ENCODE peak calls at places on chromosomes 5 and 9, in nine cellular contexts. One of them, this sample, is unnamed.

GRCh38 chr5:122516432-122516743 is 204.4 kb downstream of the SNCAIP start:
- DNase-seq in stomach: no peak
- DNase-seq in right lobe of liver: no peak
- DNase-seq in uterus: no peak
- DNase-seq in neuronal stem cell: no peak
- DNase-seq in RWPE2: no peak
- DNase-seq in BE2C: no peak
- DNase-seq in brain microvascular endothelial cell: no peak
- DNase-seq in transverse colon: no peak
- DNase-seq in this sample: no peak

GRCh38 chr9:104200456-104200994 is 106.4 kb downstream of the SMC2 start:
- DNase-seq in stomach: no peak
- DNase-seq in right lobe of liver: no peak
- DNase-seq in uterus: no peak
- DNase-seq in neuronal stem cell: no peak
- DNase-seq in RWPE2: peak; percentile 45
- DNase-seq in BE2C: no peak
- DNase-seq in brain microvascular endothelial cell: no peak
- DNase-seq in transverse colon: no peak
- DNase-seq in this sample: no peak

GRCh38 chr5:97242351-97242750 is 59.3 kb upstream of the RIOK2 start:
- DNase-seq in stomach: no peak
- DNase-seq in right lobe of liver: no peak
- DNase-seq in uterus: no peak
- DNase-seq in neuronal stem cell: no peak
- DNase-seq in RWPE2: no peak
- DNase-seq in BE2C: no peak
- DNase-seq in brain microvascular endothelial cell: no peak
- DNase-seq in transverse colon: no peak
- DNase-seq in this sample: no peak

GRCh38 chr9:74577956-74578355 is 80.8 kb downstream of the RORB start:
- DNase-seq in stomach: no peak
- DNase-seq in right lobe of liver: no peak
- DNase-seq in uterus: no peak
- DNase-seq in neuronal stem cell: no peak
- DNase-seq in RWPE2: no peak
- DNase-seq in BE2C: no peak
- DNase-seq in brain microvascular endothelial cell: no peak
- DNase-seq in transverse colon: no peak
- DNase-seq in this sample: no peak

GRCh38 chr9:98967257-98967656 is 23.6 kb downstream of the COL15A1 start:
- DNase-seq in stomach: no peak
- DNase-seq in right lobe of liver: no peak
- DNase-seq in uterus: no peak
- DNase-seq in neuronal stem cell: no peak
- DNase-seq in RWPE2: no peak
- DNase-seq in BE2C: no peak
- DNase-seq in brain microvascular endothelial cell: no peak
- DNase-seq in transverse colon: no peak
- DNase-seq in this sample: no peak

GRCh38 chr5:33994845-33995244 is 10.4 kb upstream of the SLC45A2 start:
- DNase-seq in stomach: no peak
- DNase-seq in right lobe of liver: no peak
- DNase-seq in uterus: no peak
- DNase-seq in neuronal stem cell: no peak
- DNase-seq in RWPE2: no peak
- DNase-seq in BE2C: no peak
- DNase-seq in brain microvascular endothelial cell: no peak
- DNase-seq in transverse colon: no peak
- DNase-seq in this sample: no peak

GRCh38 chr5:1437452-1437851 is 7.8 kb downstream of the SLC6A3 start:
- DNase-seq in stomach: peak; percentile 27
- DNase-seq in right lobe of liver: no peak
- DNase-seq in uterus: no peak
- DNase-seq in neuronal stem cell: no peak
- DNase-seq in RWPE2: peak; percentile 71
- DNase-seq in BE2C: peak; percentile 45
- DNase-seq in brain microvascular endothelial cell: no peak
- DNase-seq in transverse colon: peak; percentile 23
- DNase-seq in this sample: no peak

GRCh38 chr9:35859310-35859994 is 10.7 kb downstream of the OR13J1 start:
- DNase-seq in stomach: peak; percentile 27
- DNase-seq in right lobe of liver: peak; percentile 37
- DNase-seq in uterus: no peak
- DNase-seq in neuronal stem cell: no peak
- DNase-seq in RWPE2: no peak
- DNase-seq in BE2C: no peak
- DNase-seq in brain microvascular endothelial cell: no peak
- DNase-seq in transverse colon: no peak
- DNase-seq in this sample: no peak

GRCh38 chr9:33446507-33447403 is 638 bp downstream of the AQP3 start:
- DNase-seq in stomach: peak; percentile 52
- DNase-seq in right lobe of liver: peak; percentile 91
- DNase-seq in uterus: no peak
- DNase-seq in neuronal stem cell: no peak
- DNase-seq in RWPE2: no peak
- DNase-seq in BE2C: peak; percentile 73
- DNase-seq in brain microvascular endothelial cell: peak; percentile 45
- DNase-seq in transverse colon: peak; percentile 56
- DNase-seq in this sample: no peak

GRCh38 chr9:38016375-38017120 is 52.5 kb downstream of the SHB start:
- DNase-seq in stomach: no peak
- DNase-seq in right lobe of liver: no peak
- DNase-seq in uterus: peak; percentile 67
- DNase-seq in neuronal stem cell: no peak
- DNase-seq in RWPE2: no peak
- DNase-seq in BE2C: no peak
- DNase-seq in brain microvascular endothelial cell: peak; percentile 64
- DNase-seq in transverse colon: no peak
- DNase-seq in this sample: no peak

GRCh38 chr5:67267522-67268232 is 71.1 kb upstream of the CD180 start:
- DNase-seq in stomach: no peak
- DNase-seq in right lobe of liver: no peak
- DNase-seq in uterus: peak; percentile 65
- DNase-seq in neuronal stem cell: no peak
- DNase-seq in RWPE2: no peak
- DNase-seq in BE2C: peak; percentile 9
- DNase-seq in brain microvascular endothelial cell: no peak
- DNase-seq in transverse colon: peak; percentile 12
- DNase-seq in this sample: no peak

GRCh38 chr9:72022846-72023245 is 37.6 kb downstream of the C9orf57 start:
- DNase-seq in stomach: no peak
- DNase-seq in right lobe of liver: no peak
- DNase-seq in uterus: no peak
- DNase-seq in neuronal stem cell: no peak
- DNase-seq in RWPE2: no peak
- DNase-seq in BE2C: no peak
- DNase-seq in brain microvascular endothelial cell: peak; percentile 92
- DNase-seq in transverse colon: peak; percentile 25
- DNase-seq in this sample: no peak

GRCh38 chr5:135541969-135542502 is 6.3 kb upstream of the NEUROG1 start:
- DNase-seq in stomach: no peak
- DNase-seq in right lobe of liver: no peak
- DNase-seq in uterus: no peak
- DNase-seq in neuronal stem cell: no peak
- DNase-seq in RWPE2: peak; percentile 52
- DNase-seq in BE2C: no peak
- DNase-seq in brain microvascular endothelial cell: no peak
- DNase-seq in transverse colon: no peak
- DNase-seq in this sample: no peak
- H3K27me3 ChIP-seq in stomach: peaks cover 4% of the 10 kb centered on the region
- H3K27me3 ChIP-seq in right lobe of liver: peaks cover 17% of the 10 kb centered on the region
- H3K27me3 ChIP-seq in uterus: peaks cover 10% of the 10 kb centered on the region
- H3K27me3 ChIP-seq in neuronal stem cell: peaks cover 95% of the 10 kb centered on the region
- H3K27me3 ChIP-seq in RWPE2: peaks cover 34% of the 10 kb centered on the region
- H3K27me3 ChIP-seq in BE2C: peaks cover 85% of the 10 kb centered on the region
- H3K27me3 ChIP-seq in brain microvascular endothelial cell: peaks cover 90% of the 10 kb centered on the region
- H3K27me3 ChIP-seq in transverse colon: peaks cover 98% of the 10 kb centered on the region
- H3K27me3 ChIP-seq in this sample: peaks cover 96% of the 10 kb centered on the region

DNA sequence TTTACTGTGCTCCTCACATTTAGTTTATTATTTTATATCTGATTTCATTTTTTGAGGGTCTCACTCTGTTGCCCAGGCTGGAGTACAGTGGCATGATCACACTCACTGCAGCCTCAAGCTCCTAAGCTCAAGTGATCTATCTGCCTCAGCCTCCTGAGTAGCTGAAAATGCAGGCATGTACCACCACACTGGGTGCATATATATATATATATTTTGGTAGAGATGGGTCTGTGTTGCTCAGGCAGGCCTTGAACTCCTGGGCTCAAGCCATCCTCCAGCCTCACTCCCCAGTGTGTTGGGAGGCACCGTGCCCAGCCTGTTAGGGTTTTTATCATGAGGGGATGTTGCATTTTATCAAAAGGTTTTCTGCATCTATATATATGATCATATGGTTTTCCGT is 39.8 kb upstream of the ZNF354B start:
- DNase-seq in stomach: no peak
- DNase-seq in right lobe of liver: no peak
- DNase-seq in uterus: no peak
- DNase-seq in neuronal stem cell: no peak
- DNase-seq in RWPE2: no peak
- DNase-seq in BE2C: no peak
- DNase-seq in brain microvascular endothelial cell: no peak
- DNase-seq in transverse colon: no peak
- DNase-seq in this sample: no peak
- H3K27me3 ChIP-seq in stomach: no peaks in the 10 kb centered on the region
- H3K27me3 ChIP-seq in right lobe of liver: no peaks in the 10 kb centered on the region
- H3K27me3 ChIP-seq in uterus: no peaks in the 10 kb centered on the region
- H3K27me3 ChIP-seq in neuronal stem cell: no peaks in the 10 kb centered on the region
- H3K27me3 ChIP-seq in RWPE2: no peaks in the 10 kb centered on the region
- H3K27me3 ChIP-seq in BE2C: no peaks in the 10 kb centered on the region
- H3K27me3 ChIP-seq in brain microvascular endothelial cell: no peaks in the 10 kb centered on the region
- H3K27me3 ChIP-seq in transverse colon: no peaks in the 10 kb centered on the region
- H3K27me3 ChIP-seq in this sample: no peaks in the 10 kb centered on the region

DNA sequence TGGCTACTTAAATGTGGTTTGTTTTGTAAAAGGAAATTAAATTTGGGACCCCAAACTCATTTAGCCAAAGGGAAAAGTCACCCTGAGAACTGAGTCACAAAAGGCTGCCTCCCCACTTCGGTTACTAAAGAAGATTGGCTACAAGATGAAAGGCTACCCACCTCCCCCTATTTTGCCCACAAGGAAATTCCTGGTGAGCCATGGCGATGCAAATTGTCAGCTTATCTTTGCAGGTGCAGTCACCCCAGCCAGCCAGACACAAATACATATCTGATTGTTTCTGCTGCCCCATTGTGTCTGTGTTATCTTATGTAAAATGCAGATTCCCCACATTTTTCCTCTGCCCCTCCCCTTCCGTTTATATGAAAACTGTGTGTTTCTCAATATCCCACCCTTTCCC is 8.9 kb downstream of the PAEP start:
- DNase-seq in stomach: no peak
- DNase-seq in right lobe of liver: no peak
- DNase-seq in uterus: no peak
- DNase-seq in neuronal stem cell: no peak
- DNase-seq in RWPE2: no peak
- DNase-seq in BE2C: no peak
- DNase-seq in brain microvascular endothelial cell: no peak
- DNase-seq in transverse colon: no peak
- DNase-seq in this sample: no peak
- H3K27me3 ChIP-seq in stomach: no peaks in the 10 kb centered on the region
- H3K27me3 ChIP-seq in right lobe of liver: no peaks in the 10 kb centered on the region
- H3K27me3 ChIP-seq in uterus: no peaks in the 10 kb centered on the region
- H3K27me3 ChIP-seq in neuronal stem cell: no peaks in the 10 kb centered on the region
- H3K27me3 ChIP-seq in RWPE2: peaks cover 28% of the 10 kb centered on the region
- H3K27me3 ChIP-seq in BE2C: peaks cover 4% of the 10 kb centered on the region
- H3K27me3 ChIP-seq in brain microvascular endothelial cell: no peaks in the 10 kb centered on the region
- H3K27me3 ChIP-seq in transverse colon: peaks cover 8% of the 10 kb centered on the region
- H3K27me3 ChIP-seq in this sample: no peaks in the 10 kb centered on the region

GRCh38 chr9:37005517-37006140 is 28.4 kb downstream of the PAX5 start:
- DNase-seq in stomach: no peak
- DNase-seq in right lobe of liver: no peak
- DNase-seq in uterus: no peak
- DNase-seq in neuronal stem cell: no peak
- DNase-seq in RWPE2: no peak
- DNase-seq in BE2C: no peak
- DNase-seq in brain microvascular endothelial cell: no peak
- DNase-seq in transverse colon: no peak
- DNase-seq in this sample: no peak
- H3K27me3 ChIP-seq in stomach: no peaks in the 10 kb centered on the region
- H3K27me3 ChIP-seq in right lobe of liver: no peaks in the 10 kb centered on the region
- H3K27me3 ChIP-seq in uterus: no peaks in the 10 kb centered on the region
- H3K27me3 ChIP-seq in neuronal stem cell: peaks cover 41% of the 10 kb centered on the region
- H3K27me3 ChIP-seq in RWPE2: peaks cover 90% of the 10 kb centered on the region
- H3K27me3 ChIP-seq in BE2C: no peaks in the 10 kb centered on the region
- H3K27me3 ChIP-seq in brain microvascular endothelial cell: peaks cover 61% of the 10 kb centered on the region
- H3K27me3 ChIP-seq in transverse colon: peaks cover 99% of the 10 kb centered on the region
- H3K27me3 ChIP-seq in this sample: peaks cover 17% of the 10 kb centered on the region

GRCh38 chr5:181047288-181047687 is 7.2 kb downstream of the BTNL9 start:
- DNase-seq in stomach: no peak
- DNase-seq in right lobe of liver: no peak
- DNase-seq in uterus: no peak
- DNase-seq in neuronal stem cell: no peak
- DNase-seq in RWPE2: no peak
- DNase-seq in BE2C: no peak
- DNase-seq in brain microvascular endothelial cell: no peak
- DNase-seq in transverse colon: no peak
- DNase-seq in this sample: no peak

GRCh38 chr5:181050016-181050415 is 9.9 kb downstream of the BTNL9 start:
- DNase-seq in stomach: no peak
- DNase-seq in right lobe of liver: no peak
- DNase-seq in uterus: no peak
- DNase-seq in neuronal stem cell: no peak
- DNase-seq in RWPE2: no peak
- DNase-seq in BE2C: no peak
- DNase-seq in brain microvascular endothelial cell: no peak
- DNase-seq in transverse colon: no peak
- DNase-seq in this sample: no peak

GRCh38 chr5:181045316-181045715 is 5.2 kb downstream of the BTNL9 start:
- DNase-seq in stomach: no peak
- DNase-seq in right lobe of liver: peak; percentile 26
- DNase-seq in uterus: no peak
- DNase-seq in neuronal stem cell: no peak
- DNase-seq in RWPE2: no peak
- DNase-seq in BE2C: no peak
- DNase-seq in brain microvascular endothelial cell: no peak
- DNase-seq in transverse colon: no peak
- DNase-seq in this sample: no peak

GRCh38 chr5:181044662-181045305 is 4.7 kb downstream of the BTNL9 start:
- DNase-seq in stomach: no peak
- DNase-seq in right lobe of liver: peak; percentile 46
- DNase-seq in uterus: peak; percentile 26
- DNase-seq in neuronal stem cell: no peak
- DNase-seq in RWPE2: no peak
- DNase-seq in BE2C: no peak
- DNase-seq in brain microvascular endothelial cell: no peak
- DNase-seq in transverse colon: no peak
- DNase-seq in this sample: no peak

DNA sequence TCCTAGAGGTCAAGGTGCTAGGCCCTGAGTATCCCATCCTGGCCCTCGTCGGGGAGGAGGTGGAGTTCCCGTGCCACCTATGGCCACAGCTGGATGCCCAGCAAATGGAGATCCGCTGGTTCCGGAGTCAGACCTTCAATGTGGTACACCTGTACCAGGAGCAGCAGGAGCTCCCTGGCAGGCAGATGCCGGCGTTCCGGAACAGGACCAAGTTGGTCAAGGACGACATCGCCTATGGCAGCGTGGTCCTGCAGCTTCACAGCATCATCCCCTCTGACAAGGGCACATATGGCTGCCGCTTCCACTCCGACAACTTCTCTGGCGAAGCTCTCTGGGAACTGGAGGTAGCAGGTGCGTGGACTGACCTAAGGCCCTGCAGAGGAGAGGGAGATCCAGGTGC is 7.9 kb downstream of the BTNL9 start:
- DNase-seq in stomach: no peak
- DNase-seq in right lobe of liver: peak; percentile 44
- DNase-seq in uterus: no peak
- DNase-seq in neuronal stem cell: no peak
- DNase-seq in RWPE2: no peak
- DNase-seq in BE2C: no peak
- DNase-seq in brain microvascular endothelial cell: no peak
- DNase-seq in transverse colon: no peak
- DNase-seq in this sample: no peak
- H3K27me3 ChIP-seq in stomach: peaks cover 4% of the 10 kb centered on the region
- H3K27me3 ChIP-seq in right lobe of liver: peaks cover 23% of the 10 kb centered on the region
- H3K27me3 ChIP-seq in uterus: no peaks in the 10 kb centered on the region
- H3K27me3 ChIP-seq in neuronal stem cell: peaks cover 38% of the 10 kb centered on the region
- H3K27me3 ChIP-seq in RWPE2: peaks cover 43% of the 10 kb centered on the region
- H3K27me3 ChIP-seq in BE2C: peaks cover 38% of the 10 kb centered on the region
- H3K27me3 ChIP-seq in brain microvascular endothelial cell: peaks cover 13% of the 10 kb centered on the region
- H3K27me3 ChIP-seq in transverse colon: peaks cover 75% of the 10 kb centered on the region
- H3K27me3 ChIP-seq in this sample: peaks cover 18% of the 10 kb centered on the region